ENCODE peak calls at places on chromosomes 11 and 22, in six cellular contexts. O is transverse colon, S is left ventricle myocardium inferior, G is AG04450, V is IMR-90, K is upper lobe of right lung. H is an unnamed sample. For H3K9me3, the result is how much of the 10 kb centered on the place peaks cover.

GRCh38 chr22:44755956-44756361 is 3.6 kb downstream of the ARHGAP8 start:
- DNase-seq in G (no peak), S (no peak), O (peak), V (no peak), K (no peak), H (peak)

GRCh38 chr11:61586792-61587430 is 6.0 kb upstream of the SYT7 start:
- DNase-seq in G (no peak), O (no peak), K (no peak), S (no peak), V (no peak), H (no peak)

GRCh38 chr11:59859695-59860094 is 6.6 kb downstream of the TCN1 start:
- DNase-seq in O (no peak), K (no peak), G (no peak), S (no peak), V (no peak), H (no peak)

GRCh38 chr11:32916361-32916760 is 23.8 kb downstream of the QSER1 start:
- DNase-seq in K (no peak), S (no peak), V (no peak), G (no peak), O (no peak), H (no peak)

GRCh38 chr22:18065256-18065655 is 12.5 kb upstream of the PEX26 start:
- DNase-seq in G (no peak), V (no peak), S (no peak), K (peak), O (no peak), H (no peak)

GRCh38 chr11:130583866-130584265 is 135.4 kb downstream of the ADAMTS15 start:
- DNase-seq in G (no peak), V (no peak), S (no peak), K (no peak), O (no peak), H (no peak)

GRCh38 chr11:113468666-113469345 is 6.4 kb downstream of the DRD2 start:
- DNase-seq in V (no peak), K (no peak), G (no peak), S (no peak), O (no peak), H (no peak)

GRCh38 chr11:78986305-78986704 is 411.6 kb upstream of the NARS2 start:
- DNase-seq in S (no peak), O (no peak), K (no peak), G (no peak), V (no peak), H (no peak)

GRCh38 chr22:45579806-45580702 is 77.4 kb downstream of the FBLN1 start:
- DNase-seq in G (no peak), S (no peak), V (no peak), K (no peak), O (no peak), H (no peak)

GRCh38 chr22:44391481-44392445 is 79.0 kb upstream of the SHISAL1 start:
- DNase-seq in V (no peak), O (no peak), K (peak), S (peak), G (no peak), H (no peak)

GRCh38 chr11:82701847-82702520 is 31.7 kb downstream of the FAM181B start:
- DNase-seq in O (peak), V (peak), S (no peak), G (no peak), K (no peak), H (no peak)

GRCh38 chr11:35454362-35454761 is 35.0 kb upstream of the SLC1A2 start:
- DNase-seq in K (no peak), O (no peak), S (no peak), V (no peak), G (no peak), H (no peak)

DNA sequence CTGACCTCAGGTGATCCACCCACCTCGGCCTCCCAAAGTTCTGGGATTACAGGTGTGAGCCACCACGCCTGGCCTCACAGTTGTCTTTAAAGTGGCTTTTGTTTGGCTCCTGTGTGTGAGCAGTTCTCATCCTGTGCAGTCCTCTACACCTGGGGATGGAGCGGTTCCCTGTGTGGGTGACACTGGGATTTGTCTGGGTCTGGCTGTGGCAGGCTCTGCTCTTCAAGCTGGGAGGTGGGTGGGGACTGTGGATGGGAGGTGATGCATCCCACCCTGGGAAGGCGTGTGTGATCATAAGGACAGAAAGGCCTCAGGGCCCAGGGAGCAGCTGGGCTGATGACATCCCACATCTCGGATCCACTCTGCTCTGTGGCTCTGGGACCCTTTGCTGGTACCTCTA is 1266.8 kb downstream of the BRD1 start:
- DNase-seq in O (no peak), K (no peak), V (no peak), G (no peak), S (no peak), H (no peak)
- H3K9me3 ChIP-seq in O (under half), K (under half), V (half or more), G (half or more), S (under half), H (under half)

GRCh38 chr11:66068923-66069714 is 953 bp upstream of the PACS1 start:
- DNase-seq in V (peak), O (peak), G (no peak), S (peak), K (no peak), H (peak)
- H3K27ac ChIP-seq in V (peak), O (peak), G (peak), S (peak), K (peak), H (peak)

DNA sequence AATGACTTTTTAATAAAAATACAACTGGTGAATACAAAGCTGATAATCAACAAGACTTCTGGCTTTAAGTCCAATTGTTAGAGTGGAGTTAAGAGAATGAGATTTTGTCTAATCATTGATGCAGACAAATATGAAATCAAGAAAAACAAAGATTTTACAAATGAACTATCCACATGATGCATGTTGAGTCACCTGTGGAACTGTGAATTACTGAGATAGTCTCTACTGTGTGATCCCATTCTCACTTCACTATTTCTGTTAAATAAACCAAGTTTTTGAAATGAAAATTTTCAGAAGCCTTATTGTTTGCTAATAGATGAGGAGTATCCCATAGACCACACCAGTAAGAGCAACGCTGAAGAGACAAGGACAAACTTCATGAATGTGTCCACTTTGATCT is 8.4 kb upstream of the CTSC start:
- DNase-seq in V (no peak), S (no peak), G (no peak), O (no peak), K (no peak), H (no peak)
- H3K9me3 ChIP-seq in V (under half), S (under half), G (under half), O (under half), K (under half), H (under half)

GRCh38 chr22:33666661-33667619 is 253.3 kb downstream of the LARGE1 start:
- DNase-seq in O (peak), V (no peak), G (no peak), S (no peak), K (no peak), H (peak)

DNA sequence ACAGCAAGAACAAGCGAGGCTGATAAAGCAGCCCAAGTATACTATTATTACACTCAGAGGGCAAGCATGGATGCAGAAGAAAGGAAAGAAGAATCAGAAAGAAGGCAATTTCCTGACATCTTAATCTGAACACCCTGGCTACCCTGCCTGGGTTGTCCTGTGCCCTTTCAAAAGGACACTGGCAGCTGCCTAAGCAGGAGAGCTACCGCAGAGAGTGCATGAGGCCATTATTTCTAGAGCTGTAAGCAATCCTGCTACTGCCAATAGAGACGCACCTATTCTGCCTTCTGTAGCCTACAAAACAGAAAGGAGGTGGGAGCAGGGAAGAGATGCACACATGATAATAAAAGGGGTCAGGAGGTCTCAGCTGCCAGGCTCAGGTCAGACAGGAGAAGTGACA is 254.0 kb downstream of the LARGE1 start:
- DNase-seq in S (no peak), K (no peak), O (no peak), V (no peak), G (no peak), H (no peak)
- H3K27ac ChIP-seq in S (peak), K (no peak), O (no peak), V (no peak), G (no peak), H (no peak)

GRCh38 chr22:47965896-47966295 is 1203.4 kb downstream of the TBC1D22A start:
- DNase-seq in K (no peak), G (no peak), O (no peak), V (no peak), S (no peak), H (no peak)
- H3K9me3 ChIP-seq in K (under half), G (half or more), O (under half), V (under half), S (under half), H (under half)

GRCh38 chr22:29312218-29313125 is 3.0 kb downstream of the RASL10A start:
- DNase-seq in G (no peak), O (no peak), S (no peak), V (no peak), K (peak), H (no peak)
- H3K27ac ChIP-seq in G (no peak), O (no peak), S (peak), V (no peak), K (no peak), H (no peak)

DNA sequence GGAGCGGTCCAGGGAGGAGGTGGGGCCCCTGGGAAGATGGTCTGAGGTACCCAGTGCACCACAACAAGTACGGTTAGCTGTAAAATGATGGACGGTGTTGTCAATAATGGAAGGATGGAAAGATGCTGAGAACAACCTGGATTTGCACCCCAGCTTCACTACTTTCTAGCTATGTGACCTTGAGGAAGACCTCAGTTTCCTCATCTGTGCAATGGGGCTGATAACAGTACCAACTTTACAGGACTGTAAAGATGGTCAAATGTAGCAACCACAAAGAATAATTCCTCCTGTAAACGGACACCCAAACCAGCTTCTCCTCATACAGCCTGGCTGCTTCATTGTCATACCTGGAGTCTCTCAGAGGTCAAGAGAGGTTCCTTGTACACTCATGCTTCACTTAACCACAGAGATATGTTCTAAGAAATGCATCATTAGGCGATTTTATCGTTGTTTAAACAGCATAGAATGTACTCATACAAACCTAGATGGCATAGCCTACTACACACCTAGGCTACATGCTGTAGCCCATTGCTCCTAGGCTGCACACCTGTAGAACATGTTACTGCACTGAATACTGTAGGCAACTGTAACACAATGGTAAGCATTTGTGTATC is 65.5 kb upstream of the LMO2 start:
- DNase-seq in G (no peak), K (no peak), V (no peak), O (no peak), S (no peak), H (no peak)
- H3K9me3 ChIP-seq in G (under half), K (under half), V (under half), O (under half), S (under half), H (under half)